ENCODE peak calls at places on chromosomes 7 and 10, in four cellular contexts. One of them, this sample, is unnamed.

GRCh38 chr7:55160539-55160938 is 141.7 kb downstream of the EGFR start:
- DNase-seq in astrocyte of the hippocampus: peak; percentile 42
- DNase-seq in GM23338: no peak
- DNase-seq in adrenal gland: no peak
- DNase-seq in this sample: peak; percentile 53

GRCh38 chr7:5213286-5213645 is 23.2 kb downstream of the WIPI2 start:
- DNase-seq in astrocyte of the hippocampus: no peak
- DNase-seq in GM23338: no peak
- DNase-seq in adrenal gland: peak; percentile 45
- DNase-seq in this sample: no peak

GRCh38 chr10:103188853-103189252 is 4.2 kb downstream of the NT5C2 start:
- DNase-seq in astrocyte of the hippocampus: peak; percentile 35
- DNase-seq in GM23338: no peak
- DNase-seq in adrenal gland: no peak
- DNase-seq in this sample: no peak

GRCh38 chr7:39465055-39465929 is 100.9 kb upstream of the YAE1 start:
- DNase-seq in astrocyte of the hippocampus: peak; percentile 81
- DNase-seq in GM23338: peak; percentile 91
- DNase-seq in adrenal gland: peak; percentile 72
- DNase-seq in this sample: peak; percentile 52

GRCh38 chr10:57799625-57800024 is 468.1 kb downstream of the IPMK start:
- DNase-seq in astrocyte of the hippocampus: no peak
- DNase-seq in GM23338: no peak
- DNase-seq in adrenal gland: no peak
- DNase-seq in this sample: no peak

GRCh38 chr7:46264646-46265045 is 343.6 kb upstream of the IGFBP3 start:
- DNase-seq in astrocyte of the hippocampus: peak; percentile 52
- DNase-seq in GM23338: no peak
- DNase-seq in adrenal gland: no peak
- DNase-seq in this sample: no peak

GRCh38 chr7:130982160-130982638 is 248.2 kb upstream of the KLF14 start:
- DNase-seq in astrocyte of the hippocampus: peak; percentile 61
- DNase-seq in GM23338: peak; percentile 87
- DNase-seq in adrenal gland: no peak
- DNase-seq in this sample: no peak

GRCh38 chr7:73828107-73828803 is 2.5 kb upstream of the CLDN4 start:
- DNase-seq in astrocyte of the hippocampus: peak; percentile 49
- DNase-seq in GM23338: no peak
- DNase-seq in adrenal gland: peak; percentile 76
- DNase-seq in this sample: peak; percentile 74

GRCh38 chr7:41507686-41508268 is 195.1 kb downstream of the INHBA start:
- DNase-seq in astrocyte of the hippocampus: no peak
- DNase-seq in GM23338: no peak
- DNase-seq in adrenal gland: no peak
- DNase-seq in this sample: no peak

GRCh38 chr10:78424721-78425120 is 391.1 kb downstream of the RPS24 start:
- DNase-seq in astrocyte of the hippocampus: no peak
- DNase-seq in GM23338: peak; percentile 53
- DNase-seq in adrenal gland: peak; percentile 31
- DNase-seq in this sample: no peak

GRCh38 chr10:70404906-70405824 is 1.2 kb downstream of the EIF4EBP2 start:
- DNase-seq in astrocyte of the hippocampus: peak; percentile 88
- DNase-seq in GM23338: peak; percentile 52
- DNase-seq in adrenal gland: peak; percentile 95
- DNase-seq in this sample: peak; percentile 69

This sample was measured in ELF-1.